ENCODE peak calls at places on chromosome 1, in seven cellular contexts. I is activated CD4-positive, alpha-beta T cell treated with anti-CD3 and anti-CD28 coated beads, Interleukin-2, amount 50 U/mL, for 1 hour; O is heart right ventricle; U is SHP77; T is A549; R is prostate gland; P is H7. V is an unnamed sample.

GRCh38 chr1:77031101-77031662 is 163.9 kb downstream of the ST6GALNAC5 start:
- DNase-seq in I (no peak), O (no peak), U (peak; percentile 24), T (peak; percentile 26), R (no peak), P (no peak), V (no peak)

GRCh38 chr1:196078691-196079090 is 529.5 kb downstream of the KCNT2 start:
- DNase-seq in I (no peak), O (no peak), U (no peak), T (peak; percentile 9), R (no peak), P (no peak), V (no peak)

GRCh38 chr1:227622739-227623475 is 59.6 kb downstream of the ZNF678 start:
- DNase-seq in I (no peak), O (no peak), U (no peak), T (no peak), R (no peak), P (no peak), V (no peak)

GRCh38 chr1:94988356-94988755 is 61.4 kb upstream of the CNN3 start:
- DNase-seq in I (no peak), O (no peak), U (no peak), T (no peak), R (no peak), P (no peak), V (no peak)

GRCh38 chr1:27602510-27603319 is 1.2 kb downstream of the AHDC1 start:
- DNase-seq in I (peak; percentile 33), O (peak; percentile 69), U (no peak), T (peak; percentile 25), R (peak; percentile 59), P (peak; percentile 94), V (peak; percentile 86)

GRCh38 chr1:45953934-45954333 is 150.5 kb downstream of the MAST2 start:
- DNase-seq in I (no peak), O (no peak), U (no peak), T (no peak), R (no peak), P (peak; percentile 35), V (no peak)

GRCh38 chr1:157442065-157442464 is 110.2 kb downstream of the FCRL5 start:
- DNase-seq in I (no peak), O (no peak), U (no peak), T (no peak), R (no peak), P (no peak), V (no peak)

GRCh38 chr1:76666499-76666898 is 200.8 kb upstream of the ST6GALNAC5 start:
- DNase-seq in I (no peak), O (peak; percentile 27), U (no peak), T (no peak), R (no peak), P (no peak), V (peak; percentile 57)